ENCODE peak calls at places on chromosomes 3 and 15, in eight cellular contexts. One of them, this sample, is unnamed.

GRCh38 chr3:48798998-48799397 is 48.7 kb downstream of the PRKAR2A start:
- DNase-seq in stimulated activated CD4-positive, alpha-beta T cell treated with anti-CD3 and anti-CD28 coated beads, Interleukin-1b, Interleukin-23, amount 100 ng/mL, for 1 hour: no peak
- DNase-seq in M059J: peak; percentile 25
- DNase-seq in A549: no peak
- DNase-seq in activated effector memory CD4-positive, alpha-beta T cell treated with Interleukin-2 at 50 U/mL for 16 hours: no peak
- DNase-seq in cardiac fibroblast: peak; percentile 45
- DNase-seq in ACHN: no peak
- DNase-seq in stimulated activated CD8-positive, alpha-beta memory T cell treated with anti-CD3 and anti-CD28 coated beads, Interleukin-4, amount 100 ng/mL, for 4 hours: no peak
- DNase-seq in this sample: no peak

GRCh38 chr3:100891827-100892226 is 101.4 kb downstream of the ABI3BP start:
- DNase-seq in activated effector memory CD4-positive, alpha-beta T cell treated with Interleukin-2 at 50 U/mL for 16 hours: no peak
- DNase-seq in A549: no peak
- DNase-seq in stimulated activated CD4-positive, alpha-beta T cell treated with anti-CD3 and anti-CD28 coated beads, Interleukin-1b, Interleukin-23, amount 100 ng/mL, for 1 hour: no peak
- DNase-seq in ACHN: no peak
- DNase-seq in M059J: no peak
- DNase-seq in stimulated activated CD8-positive, alpha-beta memory T cell treated with anti-CD3 and anti-CD28 coated beads, Interleukin-4, amount 100 ng/mL, for 4 hours: no peak
- DNase-seq in cardiac fibroblast: no peak
- DNase-seq in this sample: no peak

GRCh38 chr15:96350884-96351639 is 20.6 kb downstream of the NR2F2 start:
- DNase-seq in stimulated activated CD8-positive, alpha-beta memory T cell treated with anti-CD3 and anti-CD28 coated beads, Interleukin-4, amount 100 ng/mL, for 4 hours: no peak
- DNase-seq in stimulated activated CD4-positive, alpha-beta T cell treated with anti-CD3 and anti-CD28 coated beads, Interleukin-1b, Interleukin-23, amount 100 ng/mL, for 1 hour: no peak
- DNase-seq in A549: no peak
- DNase-seq in ACHN: no peak
- DNase-seq in cardiac fibroblast: no peak
- DNase-seq in activated effector memory CD4-positive, alpha-beta T cell treated with Interleukin-2 at 50 U/mL for 16 hours: no peak
- DNase-seq in M059J: no peak
- DNase-seq in this sample: no peak

GRCh38 chr15:71471347-71471746 is 339.0 kb upstream of the NR2E3 start:
- DNase-seq in activated effector memory CD4-positive, alpha-beta T cell treated with Interleukin-2 at 50 U/mL for 16 hours: no peak
- DNase-seq in stimulated activated CD8-positive, alpha-beta memory T cell treated with anti-CD3 and anti-CD28 coated beads, Interleukin-4, amount 100 ng/mL, for 4 hours: no peak
- DNase-seq in stimulated activated CD4-positive, alpha-beta T cell treated with anti-CD3 and anti-CD28 coated beads, Interleukin-1b, Interleukin-23, amount 100 ng/mL, for 1 hour: no peak
- DNase-seq in M059J: peak; percentile 15
- DNase-seq in A549: no peak
- DNase-seq in ACHN: no peak
- DNase-seq in cardiac fibroblast: no peak
- DNase-seq in this sample: peak; percentile 41

GRCh38 chr3:134505485-134505884 is 19.6 kb downstream of the CEP63 start:
- DNase-seq in cardiac fibroblast: no peak
- DNase-seq in ACHN: no peak
- DNase-seq in M059J: no peak
- DNase-seq in stimulated activated CD4-positive, alpha-beta T cell treated with anti-CD3 and anti-CD28 coated beads, Interleukin-1b, Interleukin-23, amount 100 ng/mL, for 1 hour: no peak
- DNase-seq in activated effector memory CD4-positive, alpha-beta T cell treated with Interleukin-2 at 50 U/mL for 16 hours: no peak
- DNase-seq in A549: no peak
- DNase-seq in stimulated activated CD8-positive, alpha-beta memory T cell treated with anti-CD3 and anti-CD28 coated beads, Interleukin-4, amount 100 ng/mL, for 4 hours: no peak
- DNase-seq in this sample: no peak

GRCh38 chr3:9669720-9670432 is 20.6 kb downstream of the MTMR14 start:
- DNase-seq in stimulated activated CD8-positive, alpha-beta memory T cell treated with anti-CD3 and anti-CD28 coated beads, Interleukin-4, amount 100 ng/mL, for 4 hours: no peak
- DNase-seq in A549: no peak
- DNase-seq in cardiac fibroblast: peak; percentile 47
- DNase-seq in ACHN: peak; percentile 35
- DNase-seq in activated effector memory CD4-positive, alpha-beta T cell treated with Interleukin-2 at 50 U/mL for 16 hours: no peak
- DNase-seq in M059J: peak; percentile 31
- DNase-seq in stimulated activated CD4-positive, alpha-beta T cell treated with anti-CD3 and anti-CD28 coated beads, Interleukin-1b, Interleukin-23, amount 100 ng/mL, for 1 hour: no peak
- DNase-seq in this sample: no peak

GRCh38 chr15:66405007-66405406 is 18.3 kb downstream of the MAP2K1 start:
- DNase-seq in stimulated activated CD8-positive, alpha-beta memory T cell treated with anti-CD3 and anti-CD28 coated beads, Interleukin-4, amount 100 ng/mL, for 4 hours: no peak
- DNase-seq in M059J: no peak
- DNase-seq in activated effector memory CD4-positive, alpha-beta T cell treated with Interleukin-2 at 50 U/mL for 16 hours: no peak
- DNase-seq in ACHN: no peak
- DNase-seq in stimulated activated CD4-positive, alpha-beta T cell treated with anti-CD3 and anti-CD28 coated beads, Interleukin-1b, Interleukin-23, amount 100 ng/mL, for 1 hour: no peak
- DNase-seq in cardiac fibroblast: no peak
- DNase-seq in A549: no peak
- DNase-seq in this sample: no peak

GRCh38 chr3:22779737-22780136 is 423.4 kb upstream of the UBE2E2 start:
- DNase-seq in A549: no peak
- DNase-seq in stimulated activated CD8-positive, alpha-beta memory T cell treated with anti-CD3 and anti-CD28 coated beads, Interleukin-4, amount 100 ng/mL, for 4 hours: no peak
- DNase-seq in M059J: no peak
- DNase-seq in stimulated activated CD4-positive, alpha-beta T cell treated with anti-CD3 and anti-CD28 coated beads, Interleukin-1b, Interleukin-23, amount 100 ng/mL, for 1 hour: no peak
- DNase-seq in activated effector memory CD4-positive, alpha-beta T cell treated with Interleukin-2 at 50 U/mL for 16 hours: no peak
- DNase-seq in ACHN: no peak
- DNase-seq in cardiac fibroblast: peak; percentile 13
- DNase-seq in this sample: no peak

GRCh38 chr15:80844011-80844732 is 65.0 kb downstream of the CEMIP start:
- DNase-seq in A549: peak; percentile 34
- DNase-seq in cardiac fibroblast: no peak
- DNase-seq in M059J: peak; percentile 64
- DNase-seq in activated effector memory CD4-positive, alpha-beta T cell treated with Interleukin-2 at 50 U/mL for 16 hours: no peak
- DNase-seq in stimulated activated CD8-positive, alpha-beta memory T cell treated with anti-CD3 and anti-CD28 coated beads, Interleukin-4, amount 100 ng/mL, for 4 hours: no peak
- DNase-seq in ACHN: peak; percentile 18
- DNase-seq in stimulated activated CD4-positive, alpha-beta T cell treated with anti-CD3 and anti-CD28 coated beads, Interleukin-1b, Interleukin-23, amount 100 ng/mL, for 1 hour: no peak
- DNase-seq in this sample: no peak

GRCh38 chr15:48803877-48804276 is 7.0 kb downstream of the CEP152 start:
- DNase-seq in A549: no peak
- DNase-seq in activated effector memory CD4-positive, alpha-beta T cell treated with Interleukin-2 at 50 U/mL for 16 hours: no peak
- DNase-seq in stimulated activated CD8-positive, alpha-beta memory T cell treated with anti-CD3 and anti-CD28 coated beads, Interleukin-4, amount 100 ng/mL, for 4 hours: no peak
- DNase-seq in ACHN: no peak
- DNase-seq in M059J: peak; percentile 67
- DNase-seq in stimulated activated CD4-positive, alpha-beta T cell treated with anti-CD3 and anti-CD28 coated beads, Interleukin-1b, Interleukin-23, amount 100 ng/mL, for 1 hour: no peak
- DNase-seq in cardiac fibroblast: no peak
- DNase-seq in this sample: no peak

GRCh38 chr15:79035111-79035601 is 55.4 kb downstream of the RASGRF1 start:
- DNase-seq in activated effector memory CD4-positive, alpha-beta T cell treated with Interleukin-2 at 50 U/mL for 16 hours: no peak
- DNase-seq in M059J: no peak
- DNase-seq in ACHN: peak; percentile 32
- DNase-seq in stimulated activated CD8-positive, alpha-beta memory T cell treated with anti-CD3 and anti-CD28 coated beads, Interleukin-4, amount 100 ng/mL, for 4 hours: no peak
- DNase-seq in cardiac fibroblast: no peak
- DNase-seq in stimulated activated CD4-positive, alpha-beta T cell treated with anti-CD3 and anti-CD28 coated beads, Interleukin-1b, Interleukin-23, amount 100 ng/mL, for 1 hour: no peak
- DNase-seq in A549: no peak
- DNase-seq in this sample: no peak

GRCh38 chr3:31064021-31064420 is 169.6 kb upstream of the GADL1 start:
- DNase-seq in cardiac fibroblast: no peak
- DNase-seq in stimulated activated CD4-positive, alpha-beta T cell treated with anti-CD3 and anti-CD28 coated beads, Interleukin-1b, Interleukin-23, amount 100 ng/mL, for 1 hour: no peak
- DNase-seq in ACHN: no peak
- DNase-seq in activated effector memory CD4-positive, alpha-beta T cell treated with Interleukin-2 at 50 U/mL for 16 hours: no peak
- DNase-seq in A549: no peak
- DNase-seq in stimulated activated CD8-positive, alpha-beta memory T cell treated with anti-CD3 and anti-CD28 coated beads, Interleukin-4, amount 100 ng/mL, for 4 hours: no peak
- DNase-seq in M059J: peak; percentile 76
- DNase-seq in this sample: no peak

GRCh38 chr15:88872106-88872505 is 23.2 kb downstream of the HAPLN3 start:
- DNase-seq in M059J: peak; percentile 15
- DNase-seq in ACHN: no peak
- DNase-seq in activated effector memory CD4-positive, alpha-beta T cell treated with Interleukin-2 at 50 U/mL for 16 hours: no peak
- DNase-seq in stimulated activated CD8-positive, alpha-beta memory T cell treated with anti-CD3 and anti-CD28 coated beads, Interleukin-4, amount 100 ng/mL, for 4 hours: no peak
- DNase-seq in A549: no peak
- DNase-seq in stimulated activated CD4-positive, alpha-beta T cell treated with anti-CD3 and anti-CD28 coated beads, Interleukin-1b, Interleukin-23, amount 100 ng/mL, for 1 hour: no peak
- DNase-seq in cardiac fibroblast: no peak
- DNase-seq in this sample: no peak

GRCh38 chr3:12965999-12966846 is 107.0 kb downstream of the IQSEC1 start:
- DNase-seq in M059J: no peak
- DNase-seq in ACHN: no peak
- DNase-seq in stimulated activated CD4-positive, alpha-beta T cell treated with anti-CD3 and anti-CD28 coated beads, Interleukin-1b, Interleukin-23, amount 100 ng/mL, for 1 hour: no peak
- DNase-seq in stimulated activated CD8-positive, alpha-beta memory T cell treated with anti-CD3 and anti-CD28 coated beads, Interleukin-4, amount 100 ng/mL, for 4 hours: no peak
- DNase-seq in cardiac fibroblast: no peak
- DNase-seq in A549: no peak
- DNase-seq in activated effector memory CD4-positive, alpha-beta T cell treated with Interleukin-2 at 50 U/mL for 16 hours: no peak
- DNase-seq in this sample: no peak

GRCh38 chr3:72490688-72491430 is 357.4 kb downstream of the SHQ1 start:
- DNase-seq in cardiac fibroblast: no peak
- DNase-seq in ACHN: no peak
- DNase-seq in stimulated activated CD8-positive, alpha-beta memory T cell treated with anti-CD3 and anti-CD28 coated beads, Interleukin-4, amount 100 ng/mL, for 4 hours: no peak
- DNase-seq in A549: no peak
- DNase-seq in M059J: peak; percentile 20
- DNase-seq in stimulated activated CD4-positive, alpha-beta T cell treated with anti-CD3 and anti-CD28 coated beads, Interleukin-1b, Interleukin-23, amount 100 ng/mL, for 1 hour: no peak
- DNase-seq in activated effector memory CD4-positive, alpha-beta T cell treated with Interleukin-2 at 50 U/mL for 16 hours: no peak
- DNase-seq in this sample: no peak

GRCh38 chr3:17055374-17056276 is 170.9 kb downstream of the PLCL2 start:
- DNase-seq in A549: no peak
- DNase-seq in activated effector memory CD4-positive, alpha-beta T cell treated with Interleukin-2 at 50 U/mL for 16 hours: no peak
- DNase-seq in ACHN: no peak
- DNase-seq in cardiac fibroblast: peak; percentile 57
- DNase-seq in stimulated activated CD4-positive, alpha-beta T cell treated with anti-CD3 and anti-CD28 coated beads, Interleukin-1b, Interleukin-23, amount 100 ng/mL, for 1 hour: no peak
- DNase-seq in M059J: no peak
- DNase-seq in stimulated activated CD8-positive, alpha-beta memory T cell treated with anti-CD3 and anti-CD28 coated beads, Interleukin-4, amount 100 ng/mL, for 4 hours: no peak
- DNase-seq in this sample: no peak

GRCh38 chr3:33115024-33115768 is 1.4 kb downstream of the CRTAP start:
- DNase-seq in activated effector memory CD4-positive, alpha-beta T cell treated with Interleukin-2 at 50 U/mL for 16 hours: no peak
- DNase-seq in A549: peak; percentile 26
- DNase-seq in M059J: peak; percentile 91
- DNase-seq in cardiac fibroblast: peak; percentile 91
- DNase-seq in ACHN: peak; percentile 81
- DNase-seq in stimulated activated CD4-positive, alpha-beta T cell treated with anti-CD3 and anti-CD28 coated beads, Interleukin-1b, Interleukin-23, amount 100 ng/mL, for 1 hour: no peak
- DNase-seq in stimulated activated CD8-positive, alpha-beta memory T cell treated with anti-CD3 and anti-CD28 coated beads, Interleukin-4, amount 100 ng/mL, for 4 hours: no peak
- DNase-seq in this sample: no peak

GRCh38 chr3:130876594-130876993 is 17.3 kb upstream of the ATP2C1 start:
- DNase-seq in cardiac fibroblast: no peak
- DNase-seq in ACHN: no peak
- DNase-seq in stimulated activated CD8-positive, alpha-beta memory T cell treated with anti-CD3 and anti-CD28 coated beads, Interleukin-4, amount 100 ng/mL, for 4 hours: no peak
- DNase-seq in activated effector memory CD4-positive, alpha-beta T cell treated with Interleukin-2 at 50 U/mL for 16 hours: no peak
- DNase-seq in M059J: no peak
- DNase-seq in stimulated activated CD4-positive, alpha-beta T cell treated with anti-CD3 and anti-CD28 coated beads, Interleukin-1b, Interleukin-23, amount 100 ng/mL, for 1 hour: no peak
- DNase-seq in A549: no peak
- DNase-seq in this sample: no peak

GRCh38 chr3:187044871-187045552 is 94.3 kb downstream of the RPL39L start:
- DNase-seq in cardiac fibroblast: peak; percentile 49
- DNase-seq in activated effector memory CD4-positive, alpha-beta T cell treated with Interleukin-2 at 50 U/mL for 16 hours: no peak
- DNase-seq in stimulated activated CD4-positive, alpha-beta T cell treated with anti-CD3 and anti-CD28 coated beads, Interleukin-1b, Interleukin-23, amount 100 ng/mL, for 1 hour: no peak
- DNase-seq in stimulated activated CD8-positive, alpha-beta memory T cell treated with anti-CD3 and anti-CD28 coated beads, Interleukin-4, amount 100 ng/mL, for 4 hours: no peak
- DNase-seq in A549: no peak
- DNase-seq in M059J: no peak
- DNase-seq in ACHN: no peak
- DNase-seq in this sample: no peak

GRCh38 chr3:56826831-56827722 is 25.3 kb upstream of the ARHGEF3 start:
- DNase-seq in A549: no peak
- DNase-seq in ACHN: no peak
- DNase-seq in activated effector memory CD4-positive, alpha-beta T cell treated with Interleukin-2 at 50 U/mL for 16 hours: no peak
- DNase-seq in stimulated activated CD8-positive, alpha-beta memory T cell treated with anti-CD3 and anti-CD28 coated beads, Interleukin-4, amount 100 ng/mL, for 4 hours: no peak
- DNase-seq in M059J: peak; percentile 30
- DNase-seq in cardiac fibroblast: peak; percentile 20
- DNase-seq in stimulated activated CD4-positive, alpha-beta T cell treated with anti-CD3 and anti-CD28 coated beads, Interleukin-1b, Interleukin-23, amount 100 ng/mL, for 1 hour: no peak
- DNase-seq in this sample: no peak

GRCh38 chr15:96298217-96298616 is 32.3 kb upstream of the NR2F2 start:
- DNase-seq in activated effector memory CD4-positive, alpha-beta T cell treated with Interleukin-2 at 50 U/mL for 16 hours: no peak
- DNase-seq in stimulated activated CD8-positive, alpha-beta memory T cell treated with anti-CD3 and anti-CD28 coated beads, Interleukin-4, amount 100 ng/mL, for 4 hours: no peak
- DNase-seq in M059J: no peak
- DNase-seq in A549: no peak
- DNase-seq in ACHN: no peak
- DNase-seq in stimulated activated CD4-positive, alpha-beta T cell treated with anti-CD3 and anti-CD28 coated beads, Interleukin-1b, Interleukin-23, amount 100 ng/mL, for 1 hour: no peak
- DNase-seq in cardiac fibroblast: no peak
- DNase-seq in this sample: no peak

GRCh38 chr15:48370460-48370859 is 39.2 kb downstream of the DUT start:
- DNase-seq in activated effector memory CD4-positive, alpha-beta T cell treated with Interleukin-2 at 50 U/mL for 16 hours: no peak
- DNase-seq in ACHN: no peak
- DNase-seq in stimulated activated CD8-positive, alpha-beta memory T cell treated with anti-CD3 and anti-CD28 coated beads, Interleukin-4, amount 100 ng/mL, for 4 hours: no peak
- DNase-seq in M059J: peak; percentile 85
- DNase-seq in A549: no peak
- DNase-seq in stimulated activated CD4-positive, alpha-beta T cell treated with anti-CD3 and anti-CD28 coated beads, Interleukin-1b, Interleukin-23, amount 100 ng/mL, for 1 hour: no peak
- DNase-seq in cardiac fibroblast: peak; percentile 64
- DNase-seq in this sample: no peak

GRCh38 chr3:134365766-134366065 is 8.5 kb downstream of the AMOTL2 start:
- DNase-seq in ACHN: no peak
- DNase-seq in A549: no peak
- DNase-seq in activated effector memory CD4-positive, alpha-beta T cell treated with Interleukin-2 at 50 U/mL for 16 hours: no peak
- DNase-seq in stimulated activated CD8-positive, alpha-beta memory T cell treated with anti-CD3 and anti-CD28 coated beads, Interleukin-4, amount 100 ng/mL, for 4 hours: no peak
- DNase-seq in cardiac fibroblast: no peak
- DNase-seq in stimulated activated CD4-positive, alpha-beta T cell treated with anti-CD3 and anti-CD28 coated beads, Interleukin-1b, Interleukin-23, amount 100 ng/mL, for 1 hour: no peak
- DNase-seq in M059J: no peak
- DNase-seq in this sample: no peak

GRCh38 chr3:18424862-18425640 is at the start of gene SATB1:
- DNase-seq in stimulated activated CD8-positive, alpha-beta memory T cell treated with anti-CD3 and anti-CD28 coated beads, Interleukin-4, amount 100 ng/mL, for 4 hours: no peak
- DNase-seq in M059J: peak; percentile 42
- DNase-seq in ACHN: peak; percentile 11
- DNase-seq in A549: no peak
- DNase-seq in stimulated activated CD4-positive, alpha-beta T cell treated with anti-CD3 and anti-CD28 coated beads, Interleukin-1b, Interleukin-23, amount 100 ng/mL, for 1 hour: no peak
- DNase-seq in cardiac fibroblast: peak; percentile 75
- DNase-seq in activated effector memory CD4-positive, alpha-beta T cell treated with Interleukin-2 at 50 U/mL for 16 hours: peak; percentile 54
- DNase-seq in this sample: peak; percentile 10

GRCh38 chr15:61049934-61050333 is 179.2 kb downstream of the RORA start:
- DNase-seq in activated effector memory CD4-positive, alpha-beta T cell treated with Interleukin-2 at 50 U/mL for 16 hours: no peak
- DNase-seq in A549: no peak
- DNase-seq in ACHN: peak; percentile 66
- DNase-seq in M059J: peak; percentile 83
- DNase-seq in cardiac fibroblast: no peak
- DNase-seq in stimulated activated CD8-positive, alpha-beta memory T cell treated with anti-CD3 and anti-CD28 coated beads, Interleukin-4, amount 100 ng/mL, for 4 hours: no peak
- DNase-seq in stimulated activated CD4-positive, alpha-beta T cell treated with anti-CD3 and anti-CD28 coated beads, Interleukin-1b, Interleukin-23, amount 100 ng/mL, for 1 hour: no peak
- DNase-seq in this sample: no peak

GRCh38 chr3:16253601-16254000 is 11.1 kb downstream of the DPH3 start:
- DNase-seq in stimulated activated CD8-positive, alpha-beta memory T cell treated with anti-CD3 and anti-CD28 coated beads, Interleukin-4, amount 100 ng/mL, for 4 hours: no peak
- DNase-seq in cardiac fibroblast: peak; percentile 69
- DNase-seq in activated effector memory CD4-positive, alpha-beta T cell treated with Interleukin-2 at 50 U/mL for 16 hours: no peak
- DNase-seq in stimulated activated CD4-positive, alpha-beta T cell treated with anti-CD3 and anti-CD28 coated beads, Interleukin-1b, Interleukin-23, amount 100 ng/mL, for 1 hour: no peak
- DNase-seq in A549: no peak
- DNase-seq in M059J: no peak
- DNase-seq in ACHN: no peak
- DNase-seq in this sample: no peak

GRCh38 chr3:127448161-127448561 is 142.4 kb downstream of the TPRA1 start:
- DNase-seq in stimulated activated CD4-positive, alpha-beta T cell treated with anti-CD3 and anti-CD28 coated beads, Interleukin-1b, Interleukin-23, amount 100 ng/mL, for 1 hour: no peak
- DNase-seq in activated effector memory CD4-positive, alpha-beta T cell treated with Interleukin-2 at 50 U/mL for 16 hours: no peak
- DNase-seq in ACHN: no peak
- DNase-seq in M059J: no peak
- DNase-seq in cardiac fibroblast: no peak
- DNase-seq in A549: no peak
- DNase-seq in stimulated activated CD8-positive, alpha-beta memory T cell treated with anti-CD3 and anti-CD28 coated beads, Interleukin-4, amount 100 ng/mL, for 4 hours: no peak
- DNase-seq in this sample: no peak

GRCh38 chr15:98755138-98755537 is 106.8 kb downstream of the IGF1R start:
- DNase-seq in activated effector memory CD4-positive, alpha-beta T cell treated with Interleukin-2 at 50 U/mL for 16 hours: no peak
- DNase-seq in cardiac fibroblast: no peak
- DNase-seq in stimulated activated CD8-positive, alpha-beta memory T cell treated with anti-CD3 and anti-CD28 coated beads, Interleukin-4, amount 100 ng/mL, for 4 hours: no peak
- DNase-seq in A549: no peak
- DNase-seq in M059J: peak; percentile 30
- DNase-seq in ACHN: no peak
- DNase-seq in stimulated activated CD4-positive, alpha-beta T cell treated with anti-CD3 and anti-CD28 coated beads, Interleukin-1b, Interleukin-23, amount 100 ng/mL, for 1 hour: no peak
- DNase-seq in this sample: no peak

GRCh38 chr15:85477730-85478129 is 97.3 kb downstream of the AKAP13 start:
- DNase-seq in A549: peak; percentile 40
- DNase-seq in stimulated activated CD4-positive, alpha-beta T cell treated with anti-CD3 and anti-CD28 coated beads, Interleukin-1b, Interleukin-23, amount 100 ng/mL, for 1 hour: no peak
- DNase-seq in cardiac fibroblast: peak; percentile 30
- DNase-seq in ACHN: peak; percentile 91
- DNase-seq in M059J: peak; percentile 83
- DNase-seq in activated effector memory CD4-positive, alpha-beta T cell treated with Interleukin-2 at 50 U/mL for 16 hours: no peak
- DNase-seq in stimulated activated CD8-positive, alpha-beta memory T cell treated with anti-CD3 and anti-CD28 coated beads, Interleukin-4, amount 100 ng/mL, for 4 hours: no peak
- DNase-seq in this sample: no peak

GRCh38 chr3:77081240-77081661 is 41.4 kb downstream of the ROBO2 start:
- DNase-seq in M059J: no peak
- DNase-seq in stimulated activated CD4-positive, alpha-beta T cell treated with anti-CD3 and anti-CD28 coated beads, Interleukin-1b, Interleukin-23, amount 100 ng/mL, for 1 hour: no peak
- DNase-seq in stimulated activated CD8-positive, alpha-beta memory T cell treated with anti-CD3 and anti-CD28 coated beads, Interleukin-4, amount 100 ng/mL, for 4 hours: no peak
- DNase-seq in ACHN: peak; percentile 46
- DNase-seq in A549: no peak
- DNase-seq in activated effector memory CD4-positive, alpha-beta T cell treated with Interleukin-2 at 50 U/mL for 16 hours: no peak
- DNase-seq in cardiac fibroblast: peak; percentile 13
- DNase-seq in this sample: no peak

GRCh38 chr3:140363801-140364200 is 314.1 kb upstream of the TRIM42 start:
- DNase-seq in M059J: peak; percentile 42
- DNase-seq in activated effector memory CD4-positive, alpha-beta T cell treated with Interleukin-2 at 50 U/mL for 16 hours: no peak
- DNase-seq in A549: no peak
- DNase-seq in stimulated activated CD4-positive, alpha-beta T cell treated with anti-CD3 and anti-CD28 coated beads, Interleukin-1b, Interleukin-23, amount 100 ng/mL, for 1 hour: no peak
- DNase-seq in cardiac fibroblast: no peak
- DNase-seq in stimulated activated CD8-positive, alpha-beta memory T cell treated with anti-CD3 and anti-CD28 coated beads, Interleukin-4, amount 100 ng/mL, for 4 hours: no peak
- DNase-seq in ACHN: no peak
- DNase-seq in this sample: no peak

GRCh38 chr3:45664558-45664957 is 24.6 kb upstream of the SACM1L start:
- DNase-seq in stimulated activated CD4-positive, alpha-beta T cell treated with anti-CD3 and anti-CD28 coated beads, Interleukin-1b, Interleukin-23, amount 100 ng/mL, for 1 hour: peak; percentile 49
- DNase-seq in A549: no peak
- DNase-seq in M059J: no peak
- DNase-seq in ACHN: no peak
- DNase-seq in stimulated activated CD8-positive, alpha-beta memory T cell treated with anti-CD3 and anti-CD28 coated beads, Interleukin-4, amount 100 ng/mL, for 4 hours: peak; percentile 48
- DNase-seq in cardiac fibroblast: no peak
- DNase-seq in activated effector memory CD4-positive, alpha-beta T cell treated with Interleukin-2 at 50 U/mL for 16 hours: peak; percentile 62
- DNase-seq in this sample: peak; percentile 48

GRCh38 chr3:141816958-141817357 is 53.8 kb downstream of the GRK7 start:
- DNase-seq in A549: no peak
- DNase-seq in activated effector memory CD4-positive, alpha-beta T cell treated with Interleukin-2 at 50 U/mL for 16 hours: no peak
- DNase-seq in stimulated activated CD4-positive, alpha-beta T cell treated with anti-CD3 and anti-CD28 coated beads, Interleukin-1b, Interleukin-23, amount 100 ng/mL, for 1 hour: no peak
- DNase-seq in M059J: no peak
- DNase-seq in cardiac fibroblast: no peak
- DNase-seq in ACHN: no peak
- DNase-seq in stimulated activated CD8-positive, alpha-beta memory T cell treated with anti-CD3 and anti-CD28 coated beads, Interleukin-4, amount 100 ng/mL, for 4 hours: no peak
- DNase-seq in this sample: no peak

GRCh38 chr3:150945226-150945625 is 27.3 kb downstream of the CLRN1 start:
- DNase-seq in stimulated activated CD4-positive, alpha-beta T cell treated with anti-CD3 and anti-CD28 coated beads, Interleukin-1b, Interleukin-23, amount 100 ng/mL, for 1 hour: no peak
- DNase-seq in M059J: peak; percentile 73
- DNase-seq in A549: no peak
- DNase-seq in cardiac fibroblast: peak; percentile 43
- DNase-seq in activated effector memory CD4-positive, alpha-beta T cell treated with Interleukin-2 at 50 U/mL for 16 hours: no peak
- DNase-seq in ACHN: peak; percentile 1
- DNase-seq in stimulated activated CD8-positive, alpha-beta memory T cell treated with anti-CD3 and anti-CD28 coated beads, Interleukin-4, amount 100 ng/mL, for 4 hours: no peak
- DNase-seq in this sample: no peak

This sample was measured in GM12891.